ENCODE peak calls at places on chromosomes 11 and 22, in ten cellular contexts. D is Karpas-422; L is OCI-LY7; W is fibroblast of lung; C is Peyer's patch; T is CD8-positive, alpha-beta memory T cell; Z is Panc1; S is body of pancreas; A is lower lobe of right lung; V is CD8-positive, alpha-beta T cell. U is an unnamed sample.

GRCh38 chr22:23450434-23450795 is 129.7 kb downstream of the IGLL1 start:
- DNase-seq in D (no peak), L (no peak), W (no peak), C (no peak), T (no peak), Z (no peak), S (no peak), A (no peak), V (no peak), U (no peak)

GRCh38 chr11:84468255-84468654 is 1158.9 kb downstream of the DLG2 start:
- DNase-seq in D (no peak), L (no peak), W (no peak), C (no peak), T (no peak), Z (no peak), S (no peak), A (no peak), V (no peak), U (no peak)

GRCh38 chr22:41301085-41302015 is at the start of gene ZC3H7B:
- DNase-seq in D (peak; percentile 93), L (peak; percentile 92), W (peak; percentile 80), C (peak; percentile 92), T (peak; percentile 78), Z (no peak), S (peak; percentile 88), A (peak; percentile 89), V (peak; percentile 75), U (peak; percentile 89)

GRCh38 chr11:1122356-1123002 is 35.3 kb upstream of the MUC5AC start:
- DNase-seq in D (no peak), L (no peak), W (no peak), C (peak; percentile 33), T (no peak), Z (no peak), S (no peak), A (no peak), V (no peak), U (no peak)

GRCh38 chr11:35712533-35712932 is 50.0 kb downstream of the TRIM44 start:
- DNase-seq in D (no peak), L (no peak), W (no peak), C (no peak), T (no peak), Z (no peak), S (no peak), A (no peak), V (no peak), U (no peak)

GRCh38 chr11:76606102-76606793 is 64.3 kb downstream of the LRRC32 start:
- DNase-seq in D (peak; percentile 48), L (no peak), W (no peak), C (peak; percentile 46), T (no peak), Z (no peak), S (peak; percentile 44), A (no peak), V (no peak), U (no peak)

GRCh38 chr11:3827434-3828186 is 13.1 kb downstream of the RHOG start:
- DNase-seq in D (no peak), L (no peak), W (no peak), C (no peak), T (no peak), Z (no peak), S (no peak), A (no peak), V (no peak), U (no peak)

GRCh38 chr22:50678218-50678650 is 5.6 kb downstream of the SHANK3 start:
- DNase-seq in D (no peak), L (no peak), W (no peak), C (peak; percentile 37), T (no peak), Z (no peak), S (no peak), A (no peak), V (no peak), U (no peak)

GRCh38 chr11:29985248-29985647 is 31.6 kb downstream of the KCNA4 start:
- DNase-seq in D (no peak), L (no peak), W (no peak), C (no peak), T (no peak), Z (no peak), S (no peak), A (no peak), V (no peak), U (no peak)

GRCh38 chr22:47918276-47918928 is 1156.0 kb downstream of the TBC1D22A start:
- DNase-seq in D (no peak), L (peak; percentile 94), W (no peak), C (peak; percentile 63), T (peak; percentile 18), Z (no peak), S (no peak), A (no peak), V (peak; percentile 13), U (no peak)

GRCh38 chr11:61294717-61295595 is at the start of gene VWCE:
- DNase-seq in D (peak; percentile 90), L (peak; percentile 89), W (peak; percentile 51), C (peak; percentile 64), T (peak; percentile 37), Z (no peak), S (peak; percentile 57), A (peak; percentile 61), V (peak; percentile 58), U (peak; percentile 10)

GRCh38 chr11:61297341-61297740 is 2.2 kb upstream of the VWCE start:
- DNase-seq in D (no peak), L (no peak), W (no peak), C (no peak), T (no peak), Z (no peak), S (no peak), A (no peak), V (no peak), U (no peak)

GRCh38 chr11:61297741-61298140 is 2.6 kb upstream of the VWCE start:
- DNase-seq in D (no peak), L (no peak), W (peak; percentile 88), C (no peak), T (no peak), Z (no peak), S (peak; percentile 45), A (no peak), V (no peak), U (no peak)

GRCh38 chr11:61293869-61294716 is 1.0 kb downstream of the VWCE start:
- DNase-seq in D (peak; percentile 53), L (peak; percentile 63), W (peak; percentile 42), C (no peak), T (no peak), Z (no peak), S (peak; percentile 53), A (peak; percentile 55), V (peak; percentile 1), U (peak; percentile 24)

DNA sequence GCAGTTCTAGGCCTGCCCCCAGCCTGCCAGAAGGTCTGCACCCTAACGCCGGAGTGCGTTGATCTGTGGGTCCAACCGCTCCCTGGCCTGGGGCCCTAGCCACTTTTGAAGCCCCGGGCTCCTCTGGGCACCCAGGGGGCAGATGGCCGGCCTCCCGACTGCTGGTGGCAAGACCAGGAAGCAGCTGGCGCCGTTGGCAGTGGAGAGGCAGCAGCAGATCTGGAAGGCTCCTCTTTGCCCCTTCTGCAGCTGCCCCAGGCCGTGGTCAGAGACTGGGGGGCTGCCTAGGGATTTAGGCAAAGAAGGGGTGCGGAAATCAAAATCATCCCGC is 445 bp upstream of the VWCE start:
- DNase-seq in D (no peak), L (no peak), W (no peak), C (no peak), T (no peak), Z (no peak), S (peak; percentile 9), A (no peak), V (no peak), U (no peak)
- H3K4me3 ChIP-seq in D (no peak overlapping the region), L (peak overlapping the region; percentile 68), W (peak overlapping the region; percentile 69), C (peak overlapping the region; percentile 62), T (no peak overlapping the region), Z (no peak overlapping the region), S (no peak overlapping the region), A (peak overlapping the region; percentile 59), V (peak overlapping the region; percentile 76), U (no peak overlapping the region)

GRCh38 chr22:46589141-46589748 is 30.9 kb upstream of the GRAMD4 start:
- DNase-seq in D (no peak), L (no peak), W (no peak), C (no peak), T (no peak), Z (no peak), S (no peak), A (no peak), V (no peak), U (no peak)
- H3K4me1 ChIP-seq in D (peaks cover 59% of the 10 kb centered on the region), L (peaks cover 81% of the 10 kb centered on the region), W (peaks cover 3% of the 10 kb centered on the region), C (peaks cover 56% of the 10 kb centered on the region), T (peaks cover 32% of the 10 kb centered on the region), Z (peaks cover 4% of the 10 kb centered on the region), S (peaks cover 7% of the 10 kb centered on the region), A (peaks cover 60% of the 10 kb centered on the region), V (peaks cover 26% of the 10 kb centered on the region), U (peaks cover 31% of the 10 kb centered on the region)

GRCh38 chr11:87724358-87724757 is 450.9 kb downstream of the RAB38 start:
- DNase-seq in D (no peak), L (no peak), W (no peak), C (no peak), T (no peak), Z (no peak), S (no peak), A (no peak), V (no peak), U (no peak)

GRCh38 chr11:87722756-87723599 is 452.3 kb downstream of the RAB38 start:
- DNase-seq in D (peak; percentile 88), L (peak; percentile 47), W (peak; percentile 10), C (peak; percentile 63), T (no peak), Z (peak; percentile 17), S (peak; percentile 4), A (no peak), V (no peak), U (no peak)

DNA sequence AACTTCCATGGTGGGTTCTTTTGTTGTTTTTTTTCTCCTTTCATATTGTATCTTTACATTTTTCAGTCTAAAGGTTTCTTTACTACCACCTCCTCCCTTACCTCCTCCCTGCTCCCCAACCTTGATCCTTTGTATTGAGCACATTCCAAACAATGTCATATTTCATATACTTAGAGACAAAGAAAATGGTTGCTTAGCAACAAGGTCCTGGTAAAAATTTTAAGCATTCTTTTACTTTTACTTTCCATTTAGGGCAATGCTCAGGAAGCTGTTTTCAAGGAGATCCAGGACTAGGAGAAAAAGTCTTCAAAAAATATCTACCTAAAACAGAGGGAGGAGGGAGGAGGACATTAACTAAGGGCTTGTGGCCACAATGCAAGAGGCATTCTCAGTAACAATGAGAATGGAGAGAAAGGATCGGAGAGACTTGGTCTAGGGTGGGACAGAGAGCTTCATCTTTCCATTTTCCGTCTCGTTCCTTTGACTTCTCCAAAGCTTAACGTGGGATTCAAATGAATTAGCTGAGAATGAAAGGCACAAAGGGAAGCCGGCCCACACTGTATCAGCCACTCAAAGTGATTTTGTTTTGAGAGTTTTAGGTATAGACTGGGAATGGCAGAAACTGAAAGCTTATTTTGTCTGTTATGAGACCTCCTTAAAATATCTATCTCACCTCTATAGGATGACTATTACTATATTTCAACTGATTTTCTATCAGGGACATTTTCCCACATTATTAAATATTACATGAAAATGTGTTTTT is 455.8 kb downstream of the RAB38 start:
- DNase-seq in D (no peak), L (no peak), W (no peak), C (no peak), T (no peak), Z (no peak), S (no peak), A (no peak), V (no peak), U (no peak)
- H3K4me3 ChIP-seq in D (no peak overlapping the region), L (no peak overlapping the region), W (peak overlapping the region; percentile 29), C (no peak overlapping the region), T (no peak overlapping the region), Z (no peak overlapping the region), S (no peak overlapping the region), A (no peak overlapping the region), V (no peak overlapping the region), U (no peak overlapping the region)

GRCh38 chr11:83020942-83021779 is 50.5 kb downstream of the RAB30 start:
- DNase-seq in D (no peak), L (no peak), W (no peak), C (no peak), T (no peak), Z (no peak), S (no peak), A (no peak), V (no peak), U (no peak)
- H3K4me1 ChIP-seq in D (peaks cover 94% of the 10 kb centered on the region), L (peaks cover 32% of the 10 kb centered on the region), W (no peaks in the 10 kb centered on the region), C (no peaks in the 10 kb centered on the region), T (peaks cover 19% of the 10 kb centered on the region), Z (peaks cover 19% of the 10 kb centered on the region), S (no peaks in the 10 kb centered on the region), A (peaks cover 20% of the 10 kb centered on the region), V (peaks cover 17% of the 10 kb centered on the region), U (peaks cover 18% of the 10 kb centered on the region)